ENCODE peak calls at places on chromosomes 13 and 19, in ten cellular contexts. One of them, this sample, is unnamed. For H3K9me3, the result is how much of the 10 kb centered on the place peaks cover.

GRCh38 chr13:114143806-114144605 is 11.6 kb upstream of the RASA3 start:
- DNase-seq in mucosa of descending colon: peak
- DNase-seq in A549: peak
- DNase-seq in body of pancreas: peak
- DNase-seq in IMR-90: no peak
- DNase-seq in upper lobe of right lung: peak
- DNase-seq in stomach: no peak
- DNase-seq in cardiac muscle cell: peak
- DNase-seq in CD4-positive, alpha-beta T cell: no peak
- DNase-seq in heart left ventricle: peak
- DNase-seq in this sample: no peak

GRCh38 chr13:79581870-79582315 is 100.9 kb downstream of the NDFIP2 start:
- DNase-seq in mucosa of descending colon: peak
- DNase-seq in A549: no peak
- DNase-seq in body of pancreas: no peak
- DNase-seq in IMR-90: peak
- DNase-seq in upper lobe of right lung: no peak
- DNase-seq in stomach: no peak
- DNase-seq in cardiac muscle cell: no peak
- DNase-seq in CD4-positive, alpha-beta T cell: no peak
- DNase-seq in heart left ventricle: peak
- DNase-seq in this sample: no peak

GRCh38 chr13:35716186-35716585 is 239.7 kb upstream of the MAB21L1 start:
- DNase-seq in mucosa of descending colon: no peak
- DNase-seq in A549: no peak
- DNase-seq in body of pancreas: no peak
- DNase-seq in IMR-90: peak
- DNase-seq in upper lobe of right lung: no peak
- DNase-seq in stomach: no peak
- DNase-seq in cardiac muscle cell: no peak
- DNase-seq in CD4-positive, alpha-beta T cell: no peak
- DNase-seq in heart left ventricle: no peak
- DNase-seq in this sample: no peak

GRCh38 chr13:45295536-45295935 is 45.4 kb downstream of the TPT1 start:
- DNase-seq in mucosa of descending colon: no peak
- DNase-seq in A549: no peak
- DNase-seq in body of pancreas: peak
- DNase-seq in IMR-90: peak
- DNase-seq in upper lobe of right lung: no peak
- DNase-seq in stomach: no peak
- DNase-seq in cardiac muscle cell: no peak
- DNase-seq in CD4-positive, alpha-beta T cell: no peak
- DNase-seq in heart left ventricle: no peak
- DNase-seq in this sample: no peak

GRCh38 chr13:66803759-66804456 is 426.2 kb downstream of the PCDH9 start:
- DNase-seq in mucosa of descending colon: no peak
- DNase-seq in A549: no peak
- DNase-seq in body of pancreas: no peak
- DNase-seq in IMR-90: peak
- DNase-seq in upper lobe of right lung: no peak
- DNase-seq in stomach: no peak
- DNase-seq in cardiac muscle cell: no peak
- DNase-seq in CD4-positive, alpha-beta T cell: no peak
- DNase-seq in heart left ventricle: no peak
- DNase-seq in this sample: no peak

GRCh38 chr13:63381078-63381859 is 1965.6 kb upstream of the PCDH20 start:
- DNase-seq in mucosa of descending colon: no peak
- DNase-seq in A549: no peak
- DNase-seq in body of pancreas: no peak
- DNase-seq in IMR-90: peak
- DNase-seq in upper lobe of right lung: no peak
- DNase-seq in stomach: no peak
- DNase-seq in cardiac muscle cell: no peak
- DNase-seq in CD4-positive, alpha-beta T cell: no peak
- DNase-seq in heart left ventricle: no peak
- DNase-seq in this sample: no peak

GRCh38 chr19:13026478-13026999 is 31.3 kb downstream of the NFIX start:
- DNase-seq in mucosa of descending colon: no peak
- DNase-seq in A549: peak
- DNase-seq in body of pancreas: peak
- DNase-seq in IMR-90: peak
- DNase-seq in upper lobe of right lung: no peak
- DNase-seq in stomach: peak
- DNase-seq in cardiac muscle cell: no peak
- DNase-seq in CD4-positive, alpha-beta T cell: no peak
- DNase-seq in heart left ventricle: no peak
- DNase-seq in this sample: no peak

GRCh38 chr13:49302817-49303216 is 55.1 kb downstream of the CDADC1 start:
- DNase-seq in mucosa of descending colon: no peak
- DNase-seq in A549: no peak
- DNase-seq in body of pancreas: peak
- DNase-seq in IMR-90: no peak
- DNase-seq in upper lobe of right lung: no peak
- DNase-seq in stomach: peak
- DNase-seq in cardiac muscle cell: no peak
- DNase-seq in CD4-positive, alpha-beta T cell: no peak
- DNase-seq in heart left ventricle: no peak
- DNase-seq in this sample: no peak

GRCh38 chr13:50244913-50245574 is 229.8 kb downstream of the KCNRG start:
- DNase-seq in mucosa of descending colon: no peak
- DNase-seq in A549: peak
- DNase-seq in body of pancreas: no peak
- DNase-seq in IMR-90: peak
- DNase-seq in upper lobe of right lung: no peak
- DNase-seq in stomach: peak
- DNase-seq in cardiac muscle cell: no peak
- DNase-seq in CD4-positive, alpha-beta T cell: no peak
- DNase-seq in heart left ventricle: no peak
- DNase-seq in this sample: no peak

GRCh38 chr19:38152461-38153379 is 71.3 kb downstream of the DPF1 start:
- DNase-seq in mucosa of descending colon: no peak
- DNase-seq in A549: no peak
- DNase-seq in body of pancreas: no peak
- DNase-seq in IMR-90: peak
- DNase-seq in upper lobe of right lung: no peak
- DNase-seq in stomach: no peak
- DNase-seq in cardiac muscle cell: no peak
- DNase-seq in CD4-positive, alpha-beta T cell: no peak
- DNase-seq in heart left ventricle: peak
- DNase-seq in this sample: no peak

GRCh38 chr19:41705393-41706174 is 2.8 kb upstream of the CEACAM5 start:
- DNase-seq in mucosa of descending colon: peak
- DNase-seq in A549: peak
- DNase-seq in body of pancreas: peak
- DNase-seq in IMR-90: no peak
- DNase-seq in upper lobe of right lung: peak
- DNase-seq in stomach: no peak
- DNase-seq in cardiac muscle cell: no peak
- DNase-seq in CD4-positive, alpha-beta T cell: peak
- DNase-seq in heart left ventricle: no peak
- DNase-seq in this sample: no peak

GRCh38 chr13:77359171-77359570 is 32.3 kb upstream of the MYCBP2 start:
- DNase-seq in mucosa of descending colon: no peak
- DNase-seq in A549: no peak
- DNase-seq in body of pancreas: no peak
- DNase-seq in IMR-90: peak
- DNase-seq in upper lobe of right lung: no peak
- DNase-seq in stomach: no peak
- DNase-seq in cardiac muscle cell: no peak
- DNase-seq in CD4-positive, alpha-beta T cell: no peak
- DNase-seq in heart left ventricle: no peak
- DNase-seq in this sample: no peak

GRCh38 chr19:51366999-51367564 is 894 bp upstream of the ETFB start:
- DNase-seq in mucosa of descending colon: peak
- DNase-seq in A549: no peak
- DNase-seq in body of pancreas: no peak
- DNase-seq in IMR-90: no peak
- DNase-seq in upper lobe of right lung: peak
- DNase-seq in stomach: peak
- DNase-seq in cardiac muscle cell: peak
- DNase-seq in CD4-positive, alpha-beta T cell: peak
- DNase-seq in heart left ventricle: no peak
- DNase-seq in this sample: peak

DNA sequence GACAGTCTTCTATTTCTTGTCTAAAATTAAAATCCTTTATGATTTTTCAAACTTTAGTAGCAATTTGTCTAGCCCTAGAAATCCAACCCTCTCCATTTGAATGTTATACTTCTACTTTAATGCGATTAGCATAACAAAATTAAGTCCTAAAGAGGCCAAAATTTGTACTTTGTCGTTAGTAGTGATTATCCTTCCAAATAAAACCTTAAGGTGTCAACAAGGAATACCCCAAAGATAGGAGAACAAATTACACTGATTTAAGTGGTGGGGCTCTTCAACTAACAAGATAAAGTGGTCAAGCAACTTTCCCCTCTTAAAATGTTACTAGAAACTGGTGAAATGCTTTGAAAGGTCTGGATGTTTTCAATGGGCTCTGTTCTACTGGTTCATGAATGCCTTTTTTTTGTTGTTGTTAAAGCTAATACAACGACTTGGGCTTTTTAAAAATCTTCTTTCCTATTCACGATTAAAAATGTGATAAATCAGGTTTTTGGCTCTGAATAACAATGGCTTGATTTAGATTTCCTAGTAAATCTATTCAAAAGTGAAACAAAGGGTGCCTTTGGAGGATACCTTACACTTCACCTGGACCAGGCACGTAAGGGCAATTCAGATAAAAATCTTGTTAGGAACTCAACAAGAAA is 3.3 kb downstream of the SOX21 start:
- DNase-seq in mucosa of descending colon: no peak
- DNase-seq in A549: no peak
- DNase-seq in body of pancreas: no peak
- DNase-seq in IMR-90: no peak
- DNase-seq in upper lobe of right lung: no peak
- DNase-seq in stomach: no peak
- DNase-seq in cardiac muscle cell: no peak
- DNase-seq in CD4-positive, alpha-beta T cell: no peak
- DNase-seq in heart left ventricle: no peak
- DNase-seq in this sample: no peak
- H3K9me3 ChIP-seq in mucosa of descending colon: under half
- H3K9me3 ChIP-seq in A549: under half
- H3K9me3 ChIP-seq in body of pancreas: under half
- H3K9me3 ChIP-seq in IMR-90: under half
- H3K9me3 ChIP-seq in upper lobe of right lung: under half
- H3K9me3 ChIP-seq in stomach: under half
- H3K9me3 ChIP-seq in cardiac muscle cell: under half
- H3K9me3 ChIP-seq in CD4-positive, alpha-beta T cell: under half
- H3K9me3 ChIP-seq in heart left ventricle: under half
- H3K9me3 ChIP-seq in this sample: under half

DNA sequence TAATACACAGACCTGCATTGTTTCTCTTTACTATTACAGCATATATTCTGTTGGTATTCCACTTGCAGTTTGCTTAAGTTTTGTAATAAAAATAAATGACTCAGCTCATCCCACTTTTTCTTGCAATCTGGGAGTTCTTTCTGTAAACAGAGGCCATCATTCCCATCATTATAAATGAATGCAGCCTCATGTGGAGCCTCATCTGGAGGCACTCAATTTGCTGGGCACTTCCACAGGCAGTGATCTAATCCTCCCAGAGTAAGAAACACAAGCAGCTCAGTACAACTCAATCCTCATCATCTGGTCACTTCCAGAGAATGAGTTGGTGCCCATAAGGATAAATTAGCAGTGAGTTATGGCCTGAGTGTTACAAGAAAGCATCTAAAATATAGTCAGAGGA is 2801.9 kb downstream of the PCDH9 start:
- DNase-seq in mucosa of descending colon: no peak
- DNase-seq in A549: peak
- DNase-seq in body of pancreas: no peak
- DNase-seq in IMR-90: peak
- DNase-seq in upper lobe of right lung: no peak
- DNase-seq in stomach: no peak
- DNase-seq in cardiac muscle cell: no peak
- DNase-seq in CD4-positive, alpha-beta T cell: no peak
- DNase-seq in heart left ventricle: no peak
- DNase-seq in this sample: no peak
- H3K9me3 ChIP-seq in mucosa of descending colon: under half
- H3K9me3 ChIP-seq in A549: under half
- H3K9me3 ChIP-seq in body of pancreas: under half
- H3K9me3 ChIP-seq in IMR-90: under half
- H3K9me3 ChIP-seq in upper lobe of right lung: under half
- H3K9me3 ChIP-seq in stomach: under half
- H3K9me3 ChIP-seq in cardiac muscle cell: under half
- H3K9me3 ChIP-seq in CD4-positive, alpha-beta T cell: under half
- H3K9me3 ChIP-seq in heart left ventricle: under half
- H3K9me3 ChIP-seq in this sample: under half

GRCh38 chr19:30353394-30353793 is 18.8 kb upstream of the ZNF536 start:
- DNase-seq in mucosa of descending colon: no peak
- DNase-seq in A549: no peak
- DNase-seq in body of pancreas: no peak
- DNase-seq in IMR-90: no peak
- DNase-seq in upper lobe of right lung: no peak
- DNase-seq in stomach: no peak
- DNase-seq in cardiac muscle cell: no peak
- DNase-seq in CD4-positive, alpha-beta T cell: no peak
- DNase-seq in heart left ventricle: no peak
- DNase-seq in this sample: no peak

GRCh38 chr19:30356951-30357579 is 15.1 kb upstream of the ZNF536 start:
- DNase-seq in mucosa of descending colon: no peak
- DNase-seq in A549: no peak
- DNase-seq in body of pancreas: no peak
- DNase-seq in IMR-90: no peak
- DNase-seq in upper lobe of right lung: no peak
- DNase-seq in stomach: no peak
- DNase-seq in cardiac muscle cell: no peak
- DNase-seq in CD4-positive, alpha-beta T cell: no peak
- DNase-seq in heart left ventricle: no peak
- DNase-seq in this sample: no peak

GRCh38 chr19:30357580-30357954 is 14.6 kb upstream of the ZNF536 start:
- DNase-seq in mucosa of descending colon: no peak
- DNase-seq in A549: no peak
- DNase-seq in body of pancreas: no peak
- DNase-seq in IMR-90: no peak
- DNase-seq in upper lobe of right lung: no peak
- DNase-seq in stomach: no peak
- DNase-seq in cardiac muscle cell: no peak
- DNase-seq in CD4-positive, alpha-beta T cell: no peak
- DNase-seq in heart left ventricle: no peak
- DNase-seq in this sample: no peak

GRCh38 chr19:30358319-30358718 is 13.9 kb upstream of the ZNF536 start:
- DNase-seq in mucosa of descending colon: no peak
- DNase-seq in A549: no peak
- DNase-seq in body of pancreas: no peak
- DNase-seq in IMR-90: no peak
- DNase-seq in upper lobe of right lung: no peak
- DNase-seq in stomach: no peak
- DNase-seq in cardiac muscle cell: no peak
- DNase-seq in CD4-positive, alpha-beta T cell: no peak
- DNase-seq in heart left ventricle: no peak
- DNase-seq in this sample: no peak

GRCh38 chr19:30355586-30355985 is 16.6 kb upstream of the ZNF536 start:
- DNase-seq in mucosa of descending colon: no peak
- DNase-seq in A549: no peak
- DNase-seq in body of pancreas: no peak
- DNase-seq in IMR-90: no peak
- DNase-seq in upper lobe of right lung: no peak
- DNase-seq in stomach: no peak
- DNase-seq in cardiac muscle cell: no peak
- DNase-seq in CD4-positive, alpha-beta T cell: no peak
- DNase-seq in heart left ventricle: no peak
- DNase-seq in this sample: no peak
- H3K9me3 ChIP-seq in mucosa of descending colon: under half
- H3K9me3 ChIP-seq in A549: under half
- H3K9me3 ChIP-seq in body of pancreas: under half
- H3K9me3 ChIP-seq in IMR-90: under half
- H3K9me3 ChIP-seq in upper lobe of right lung: under half
- H3K9me3 ChIP-seq in stomach: under half
- H3K9me3 ChIP-seq in cardiac muscle cell: under half
- H3K9me3 ChIP-seq in CD4-positive, alpha-beta T cell: under half
- H3K9me3 ChIP-seq in heart left ventricle: under half
- H3K9me3 ChIP-seq in this sample: under half

GRCh38 chr13:112329376-112329775 is 46.8 kb upstream of the SPACA7 start:
- DNase-seq in mucosa of descending colon: no peak
- DNase-seq in A549: no peak
- DNase-seq in body of pancreas: no peak
- DNase-seq in IMR-90: no peak
- DNase-seq in upper lobe of right lung: no peak
- DNase-seq in stomach: no peak
- DNase-seq in cardiac muscle cell: no peak
- DNase-seq in CD4-positive, alpha-beta T cell: no peak
- DNase-seq in heart left ventricle: no peak
- DNase-seq in this sample: no peak
- H3K9me3 ChIP-seq in mucosa of descending colon: under half
- H3K9me3 ChIP-seq in A549: under half
- H3K9me3 ChIP-seq in body of pancreas: under half
- H3K9me3 ChIP-seq in IMR-90: under half
- H3K9me3 ChIP-seq in upper lobe of right lung: under half
- H3K9me3 ChIP-seq in stomach: under half
- H3K9me3 ChIP-seq in cardiac muscle cell: under half
- H3K9me3 ChIP-seq in CD4-positive, alpha-beta T cell: under half
- H3K9me3 ChIP-seq in heart left ventricle: under half
- H3K9me3 ChIP-seq in this sample: under half

This sample was measured in T-helper 17 cell.